ENCODE peak calls at places on chromosome 3, in ten cellular contexts. J is tibial artery; R is thoracic aorta; F is left lung; G is pancreas; D is ovary; A is sigmoid colon; O is heart right ventricle; U is A549; L is CD8-positive, alpha-beta T cell. Z is an unnamed sample. For H3K4me1, the result is how much of the 10 kb centered on the place peaks cover.

GRCh38 chr3:139520028-139520737 is 19.4 kb downstream of the RBP1 start:
- DNase-seq in D (no peak), O (no peak), A (no peak), R (no peak), J (no peak), U (peak), L (no peak), F (no peak), G (peak), Z (no peak)

GRCh38 chr3:195286115-195286872 is 15.3 kb upstream of the XXYLT1 start:
- DNase-seq in L (no peak), R (no peak), G (no peak), A (no peak), J (no peak), F (no peak), D (no peak), U (no peak), O (no peak), Z (peak)

GRCh38 chr3:86838927-86839326 is 152.0 kb downstream of the VGLL3 start:
- DNase-seq in A (no peak), F (no peak), O (no peak), D (no peak), R (no peak), L (no peak), U (no peak), G (no peak), J (no peak), Z (no peak)

GRCh38 chr3:64974401-64974800 is 286.6 kb upstream of the ADAMTS9 start:
- DNase-seq in D (no peak), G (no peak), A (no peak), L (no peak), J (no peak), U (no peak), F (no peak), O (no peak), R (no peak), Z (no peak)

GRCh38 chr3:30871720-30872119 is 22.7 kb downstream of the GADL1 start:
- DNase-seq in O (no peak), J (no peak), F (no peak), D (no peak), L (no peak), G (no peak), A (no peak), U (no peak), R (no peak), Z (no peak)

GRCh38 chr3:43919067-43919466 is 228.3 kb downstream of the ABHD5 start:
- DNase-seq in G (no peak), R (no peak), L (no peak), D (no peak), F (no peak), O (no peak), A (no peak), U (no peak), J (no peak), Z (peak)

GRCh38 chr3:189909573-189909972 is 211.1 kb downstream of the P3H2 start:
- DNase-seq in L (no peak), O (no peak), A (no peak), J (no peak), R (no peak), D (no peak), U (no peak), F (no peak), G (no peak), Z (no peak)

GRCh38 chr3:107660316-107660976 is 137.7 kb downstream of the BBX start:
- DNase-seq in U (peak), L (no peak), R (no peak), F (no peak), J (no peak), D (no peak), A (no peak), G (no peak), O (no peak), Z (peak)

GRCh38 chr3:78979083-78979482 is 788.7 kb downstream of the ROBO1 start:
- DNase-seq in L (no peak), O (no peak), F (no peak), A (no peak), D (no peak), J (no peak), R (no peak), G (no peak), U (no peak), Z (no peak)

GRCh38 chr3:125151916-125152315 is 60.6 kb downstream of the SLC12A8 start:
- DNase-seq in D (no peak), J (no peak), G (no peak), U (no peak), L (no peak), F (no peak), R (no peak), O (no peak), A (no peak), Z (peak)

GRCh38 chr3:110815008-110815583 is 256.5 kb upstream of the NECTIN3 start:
- DNase-seq in L (no peak), D (no peak), R (no peak), G (no peak), A (no peak), F (no peak), U (peak), J (no peak), O (no peak), Z (peak)

GRCh38 chr3:172522871-172523818 is at the start of gene TNFSF10:
- DNase-seq in D (peak), A (peak), U (no peak), G (peak), J (peak), L (peak), O (peak), R (no peak), F (peak), Z (peak)

GRCh38 chr3:119352863-119353527 is 58.8 kb downstream of the ARHGAP31 start:
- DNase-seq in U (peak), G (no peak), J (no peak), D (no peak), A (no peak), O (peak), F (no peak), R (no peak), L (peak), Z (peak)

GRCh38 chr3:25820372-25820771 is 30.5 kb downstream of the OXSM start:
- DNase-seq in R (no peak), F (peak), G (no peak), L (no peak), D (no peak), O (peak), A (no peak), J (no peak), U (no peak), Z (peak)

GRCh38 chr3:117526485-117527079 is 817.0 kb downstream of the TUSC7 start:
- DNase-seq in G (no peak), R (no peak), U (peak), D (peak), F (no peak), O (no peak), J (no peak), L (no peak), A (no peak), Z (peak)

GRCh38 chr3:38576131-38577088 is 73.1 kb downstream of the SCN5A start:
- DNase-seq in R (no peak), U (no peak), D (no peak), A (no peak), J (peak), O (no peak), F (no peak), G (no peak), L (no peak), Z (no peak)

GRCh38 chr3:112304611-112305010 is 10.6 kb upstream of the SLC9C1 start:
- DNase-seq in J (no peak), R (no peak), O (no peak), L (no peak), D (no peak), U (no peak), G (no peak), F (no peak), A (no peak), Z (peak)
- H3K4me3 ChIP-seq in J (peak), R (peak), O (peak), L (no peak), D (no peak), U (no peak), G (no peak), F (no peak), A (peak), Z (peak)

GRCh38 chr3:197025736-197026480 is 3.7 kb downstream of the MELTF start:
- DNase-seq in R (no peak), F (no peak), D (no peak), O (no peak), J (no peak), U (no peak), G (no peak), A (no peak), L (no peak), Z (no peak)
- H3K4me1 ChIP-seq in R (under half), F (under half), D (under half), O (under half), J (under half), U (under half), G (under half), A (under half), L (under half), Z (under half)

GRCh38 chr3:29440321-29441019 is 159.6 kb downstream of the RBMS3 start:
- DNase-seq in G (no peak), U (no peak), F (peak), R (no peak), A (no peak), O (no peak), J (no peak), L (no peak), D (no peak), Z (no peak)
- H3K4me3 ChIP-seq in G (no peak), U (no peak), F (peak), R (no peak), A (no peak), O (peak), J (peak), L (no peak), D (no peak), Z (no peak)

DNA sequence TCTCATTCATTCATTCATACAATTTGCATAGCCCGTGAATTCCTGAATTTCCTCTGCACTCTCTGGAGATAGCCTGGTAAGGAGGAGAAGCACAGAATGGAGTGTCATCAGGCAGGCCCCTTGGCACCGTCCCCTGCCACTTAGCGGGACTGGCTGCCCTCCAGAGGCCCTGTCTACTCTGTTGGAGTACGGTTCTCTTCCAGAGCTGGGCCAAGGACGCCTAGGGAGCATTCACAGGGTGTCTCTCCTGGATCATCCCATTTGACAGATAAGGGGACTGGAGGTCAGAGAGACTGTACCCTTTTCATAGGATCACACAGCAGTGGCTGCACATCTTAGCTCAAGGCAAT is 48.0 kb downstream of the PTH1R start:
- DNase-seq in L (no peak), A (peak), R (no peak), J (peak), D (no peak), G (peak), F (peak), O (peak), U (no peak), Z (no peak)
- H3K4me1 ChIP-seq in L (under half), A (half or more), R (half or more), J (under half), D (under half), G (under half), F (under half), O (half or more), U (under half), Z (under half)

GRCh38 chr3:37456270-37456708 is 281.9 kb upstream of the LRRFIP2 start:
- DNase-seq in L (no peak), D (no peak), A (peak), G (no peak), U (no peak), F (peak), O (peak), J (peak), R (peak), Z (no peak)
- H3K4me3 ChIP-seq in L (no peak), D (no peak), A (peak), G (no peak), U (no peak), F (no peak), O (peak), J (peak), R (peak), Z (peak)

DNA sequence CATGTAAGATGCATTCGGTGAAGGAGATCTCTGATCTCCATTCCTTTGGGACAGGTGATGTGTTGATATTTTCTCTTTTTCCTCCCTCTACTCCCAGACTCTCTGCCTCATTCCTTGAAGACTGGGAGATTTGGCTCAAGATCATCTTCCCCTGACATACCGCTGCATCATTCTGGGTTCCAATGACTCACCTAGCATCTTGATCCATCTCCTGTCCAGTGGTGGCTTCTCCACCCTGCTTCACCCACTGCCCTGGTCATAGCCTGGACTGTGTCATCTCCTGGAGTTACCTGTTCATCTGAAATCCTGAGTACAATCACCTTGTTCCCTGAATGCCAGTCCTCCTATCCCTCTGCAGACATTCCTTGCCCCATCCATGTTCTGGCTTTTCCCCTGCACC is 57.4 kb upstream of the TRAK1 start:
- DNase-seq in L (no peak), J (peak), G (no peak), A (peak), U (no peak), R (no peak), D (no peak), O (no peak), F (no peak), Z (no peak)
- H3K4me1 ChIP-seq in L (under half), J (under half), G (under half), A (half or more), U (half or more), R (half or more), D (under half), O (half or more), F (under half), Z (half or more)

GRCh38 chr3:157087398-157088132 is 72.4 kb downstream of the CCNL1 start:
- DNase-seq in O (no peak), A (no peak), L (no peak), F (no peak), R (no peak), U (peak), J (no peak), G (no peak), D (no peak), Z (peak)
- H3K4me3 ChIP-seq in O (peak), A (peak), L (no peak), F (peak), R (peak), U (no peak), J (peak), G (no peak), D (peak), Z (peak)